ENCODE peak calls at places on chromosomes 3 and 15, in five cellular contexts. J is heart left ventricle, T is endothelial cell, R is H54, L is NCI-H1436. F is an unnamed sample.
A peak's percentile ranks its signal among the peaks of the same experiment; 100 is the strongest.

GRCh38 chr15:68186671-68187397 is 18.3 kb downstream of the CALML4 start:
- DNase-seq in R (no peak), L (no peak), J (no peak), T (no peak), F (no peak)

GRCh38 chr15:49242820-49243219 is 72.8 kb downstream of the GALK2 start:
- DNase-seq in R (peak; percentile 26), L (no peak), J (no peak), T (no peak), F (no peak)

GRCh38 chr3:185253645-185254410 is at the start of gene EHHADH:
- DNase-seq in R (peak; percentile 62), J (peak; percentile 80), T (peak; percentile 63), L (peak; percentile 65), F (peak; percentile 32)

GRCh38 chr3:181383760-181384159 is 328.0 kb upstream of the SOX2 start:
- DNase-seq in T (no peak), R (no peak), L (peak; percentile 77), J (no peak), F (no peak)

GRCh38 chr3:129314757-129315385 is 36.2 kb downstream of the HMCES start:
- DNase-seq in J (peak; percentile 92), L (peak; percentile 98), T (peak; percentile 86), R (peak; percentile 87), F (peak; percentile 69)

GRCh38 chr3:61634678-61635077 is 73.3 kb downstream of the PTPRG start:
- DNase-seq in R (no peak), T (no peak), L (no peak), J (no peak), F (no peak)

GRCh38 chr15:66996099-66996498 is 69.3 kb upstream of the SMAD3 start:
- DNase-seq in T (no peak), R (no peak), L (no peak), J (no peak), F (no peak)

GRCh38 chr3:117117188-117117936 is 407.8 kb downstream of the TUSC7 start:
- DNase-seq in L (no peak), T (no peak), J (no peak), R (no peak), F (no peak)

GRCh38 chr3:153944084-153944483 is 177.1 kb upstream of the ARHGEF26 start:
- DNase-seq in T (no peak), R (no peak), J (no peak), L (no peak), F (no peak)

GRCh38 chr3:5002174-5002870 is 23.1 kb downstream of the BHLHE40 start:
- DNase-seq in T (no peak), R (no peak), J (no peak), L (no peak), F (no peak)

GRCh38 chr3:16437640-16438039 is 75.9 kb downstream of the RFTN1 start:
- DNase-seq in R (no peak), L (no peak), T (no peak), J (no peak), F (no peak)

GRCh38 chr3:74501001-74501400 is 113.5 kb downstream of the CNTN3 start:
- DNase-seq in J (no peak), L (no peak), T (no peak), R (no peak), F (no peak)

GRCh38 chr3:37765591-37766219 is 96.0 kb upstream of the CTDSPL start:
- DNase-seq in R (no peak), J (peak; percentile 62), L (no peak), T (no peak), F (no peak)